ENCODE peak calls at places on chromosomes 11 and 22, in eight cellular contexts. U, O, P, J, L, G, Z and F are unnamed samples.

GRCh38 chr11:118427707-118428106 is 8.6 kb upstream of the KMT2A start:
- DNase-seq in O (no peak), P (no peak), L (no peak), G (no peak), J (no peak), U (no peak), Z (no peak), F (no peak)

GRCh38 chr11:106391771-106392412 is 314.4 kb downstream of the AASDHPPT start:
- DNase-seq in Z (no peak), P (no peak), L (no peak), J (no peak), O (no peak), U (no peak), G (no peak), F (no peak)

GRCh38 chr22:38513063-38513462 is 7.0 kb upstream of the DDX17 start:
- DNase-seq in L (no peak), O (no peak), J (peak; percentile 35), Z (peak; percentile 28), U (no peak), G (peak; percentile 36), P (peak; percentile 42), F (peak; percentile 77)

GRCh38 chr11:112834277-112834755 is 126.9 kb upstream of the NCAM1 start:
- DNase-seq in O (no peak), G (no peak), P (no peak), Z (peak; percentile 39), L (peak; percentile 93), J (no peak), U (peak; percentile 89), F (no peak)

GRCh38 chr11:121105063-121105480 is 4.0 kb downstream of the TECTA start:
- DNase-seq in P (no peak), J (no peak), Z (no peak), L (peak; percentile 85), O (no peak), U (no peak), G (no peak), F (no peak)

GRCh38 chr22:49699476-49699875 is 128.2 kb downstream of the BRD1 start:
- DNase-seq in Z (no peak), J (no peak), P (no peak), L (no peak), U (no peak), O (no peak), G (no peak), F (no peak)

GRCh38 chr22:38240734-38241252 is 32.0 kb downstream of the TMEM184B start:
- DNase-seq in G (no peak), Z (peak; percentile 59), U (peak; percentile 71), P (no peak), O (peak; percentile 69), J (no peak), L (no peak), F (no peak)

GRCh38 chr22:50600541-50600940 is at the start of gene MAPK8IP2:
- DNase-seq in P (no peak), O (no peak), L (no peak), G (no peak), U (no peak), J (peak; percentile 52), Z (no peak), F (peak; percentile 70)

GRCh38 chr11:29320196-29320595 is 696.6 kb downstream of the KCNA4 start:
- DNase-seq in J (no peak), O (no peak), U (no peak), P (no peak), L (no peak), G (no peak), Z (no peak), F (no peak)

GRCh38 chr11:69293819-69294505 is at the start of gene MYEOV:
- DNase-seq in P (peak; percentile 34), O (peak; percentile 88), J (peak; percentile 66), G (peak; percentile 67), L (no peak), Z (peak; percentile 81), U (peak; percentile 67), F (peak; percentile 83)
- TF ChIP-seq POLR2AphosphoS5 in P (no peak), O (peak; percentile 99), J (no peak), G (no peak), L (no peak), Z (no peak), U (no peak), F (peak; percentile 22)

GRCh38 chr11:117222991-117223740 is 8.7 kb downstream of the PCSK7 start:
- DNase-seq in L (peak; percentile 66), Z (no peak), J (no peak), P (no peak), O (no peak), G (no peak), U (no peak), F (no peak)
- TF ChIP-seq POLR2A in L (no peak), Z (no peak), J (no peak), P (no peak), O (no peak), G (no peak), U (no peak), F (no peak)

DNA sequence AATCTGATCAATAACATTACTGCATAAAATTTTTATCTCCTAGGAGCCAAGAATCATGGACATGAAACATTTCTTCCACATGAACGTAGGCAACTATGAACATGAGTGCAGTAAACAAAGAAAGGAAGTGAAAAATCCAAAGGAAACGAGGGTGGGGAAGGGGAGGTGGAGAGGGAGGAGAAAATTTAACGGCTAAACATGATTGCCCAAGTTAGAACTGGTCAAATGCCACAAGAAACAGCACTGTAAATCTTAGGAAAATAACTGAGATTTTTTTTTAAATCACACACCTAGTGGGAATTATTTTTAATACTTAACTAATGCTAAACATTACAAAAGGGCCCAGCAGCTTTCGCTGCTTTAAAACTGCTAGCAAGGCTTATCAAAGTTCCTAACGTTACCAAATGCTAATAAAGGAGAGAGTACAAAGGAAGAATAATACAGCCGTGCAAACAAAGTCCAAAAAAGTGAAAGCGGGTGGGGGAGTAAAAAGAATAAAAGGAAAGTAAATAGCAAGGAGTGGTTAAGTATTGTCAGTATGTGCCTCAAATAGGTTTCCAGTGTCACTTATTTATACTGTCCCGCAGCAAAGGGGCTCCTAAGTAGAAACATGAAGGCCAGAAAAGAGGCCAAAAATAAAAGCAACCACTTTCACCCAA is 13.7 kb downstream of the NARS2 start:
- DNase-seq in J (no peak), Z (no peak), U (no peak), O (no peak), L (no peak), P (peak; percentile 71), G (no peak), F (no peak)
- TF ChIP-seq POLR2AphosphoS5 in J (no peak), Z (no peak), U (no peak), O (no peak), L (no peak), P (no peak), G (no peak), F (no peak)

DNA sequence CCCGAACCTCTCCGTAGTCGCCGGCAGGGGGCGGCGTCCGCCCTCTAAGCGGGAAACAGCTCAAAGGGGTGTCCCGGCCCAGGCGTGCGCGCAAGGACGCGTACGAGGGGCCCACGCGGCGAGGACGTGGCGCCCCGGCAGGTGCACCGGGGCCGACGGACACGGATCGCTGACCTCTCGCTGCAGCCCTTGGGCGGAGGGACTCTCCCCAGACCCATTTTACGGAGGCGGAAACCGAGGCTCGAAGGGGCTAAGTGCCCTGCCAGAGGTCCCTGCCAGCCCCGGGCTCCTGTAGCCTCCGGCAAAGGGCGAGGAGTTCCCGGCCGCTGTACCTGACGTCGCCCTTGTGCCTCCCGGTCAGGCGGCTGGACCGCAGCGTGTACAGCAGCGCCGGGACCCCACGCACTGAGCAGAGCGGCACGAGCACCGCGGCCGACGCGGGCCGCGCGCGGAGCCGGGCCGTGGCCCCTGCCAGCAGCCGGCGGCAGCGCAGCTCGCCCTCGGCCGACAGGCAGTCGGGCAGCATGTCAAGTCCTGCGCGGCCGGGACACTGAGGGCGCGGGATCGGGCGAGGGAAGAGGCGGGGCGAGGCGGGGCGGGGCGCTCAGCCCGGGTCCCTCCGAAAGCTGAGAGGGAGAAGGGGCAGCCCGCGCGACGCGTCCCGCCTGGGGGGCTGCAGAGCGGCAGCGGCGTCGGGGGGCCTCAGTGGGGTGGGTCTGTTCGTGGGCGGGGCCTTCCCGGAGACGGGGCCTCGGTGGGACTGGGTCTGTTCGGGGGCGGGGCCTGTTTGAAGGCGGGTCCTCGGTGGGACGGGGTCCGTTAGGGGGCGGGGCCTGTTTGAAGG is at the start of gene NUDT8:
- DNase-seq in Z (peak; percentile 90), P (peak; percentile 65), O (peak; percentile 63), G (peak; percentile 88), U (peak; percentile 89), L (peak; percentile 93), J (peak; percentile 88), F (peak; percentile 98)
- TF ChIP-seq POLR2A in Z (no peak), P (no peak), O (peak; percentile 81), G (peak; percentile 75), U (no peak), L (no peak), J (no peak), F (peak; percentile 18)

GRCh38 chr11:43685483-43685882 is 4.9 kb downstream of the HSD17B12 start:
- DNase-seq in J (no peak), U (no peak), G (no peak), Z (no peak), P (no peak), O (no peak), L (no peak), F (no peak)
- TF ChIP-seq POLR2AphosphoS5 in J (no peak), U (no peak), G (no peak), Z (no peak), P (no peak), O (no peak), L (no peak), F (no peak)

GRCh38 chr11:70302086-70302752 is 31.7 kb downstream of the PPFIA1 start:
- DNase-seq in U (no peak), P (no peak), Z (no peak), L (peak; percentile 48), J (no peak), O (no peak), G (no peak), F (peak; percentile 34)

GRCh38 chr11:70304208-70304603 is 33.7 kb downstream of the PPFIA1 start:
- DNase-seq in Z (no peak), P (no peak), G (no peak), J (no peak), U (no peak), O (no peak), L (peak; percentile 5), F (no peak)

GRCh38 chr11:70305501-70305900 is 35.0 kb downstream of the PPFIA1 start:
- DNase-seq in J (no peak), G (no peak), P (no peak), L (no peak), U (no peak), Z (no peak), O (no peak), F (no peak)

GRCh38 chr11:70301191-70301590 is 30.7 kb downstream of the PPFIA1 start:
- DNase-seq in O (no peak), U (no peak), J (no peak), Z (no peak), L (no peak), G (no peak), P (no peak), F (no peak)

DNA sequence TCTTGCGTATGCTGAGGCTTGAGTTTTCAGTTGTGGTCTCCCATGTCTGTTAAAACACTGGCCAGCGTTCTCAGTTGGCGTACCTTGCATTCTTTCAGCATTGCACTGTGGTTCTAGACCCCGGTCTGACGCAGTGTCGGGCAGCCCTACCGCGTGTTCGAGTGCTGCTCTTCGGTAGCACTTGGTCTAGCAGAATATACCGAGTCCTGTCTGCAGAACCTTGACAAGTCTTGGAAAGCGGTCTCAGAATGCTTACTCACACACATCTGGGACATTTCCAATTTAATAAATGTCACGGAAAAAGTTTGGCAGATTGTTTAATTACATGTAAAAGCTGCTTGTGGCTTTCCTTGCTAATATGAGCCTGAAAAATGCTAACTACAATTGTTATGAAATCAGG is 32.6 kb downstream of the PPFIA1 start:
- DNase-seq in U (no peak), O (no peak), L (peak; percentile 63), Z (no peak), P (no peak), G (no peak), J (no peak), F (peak; percentile 37)
- TF ChIP-seq POLR2A in U (no peak), O (no peak), L (no peak), Z (no peak), P (no peak), G (no peak), J (no peak), F (no peak)